ENCODE peak calls at places on chromosomes 11 and 22, in four cellular contexts. S, U, R and N are unnamed samples.

GRCh38 chr11:66203847-66204246 is 64.6 kb upstream of the RAB1B start:
- DNase-seq in U (no peak), R (no peak), S (no peak), N (no peak)

GRCh38 chr11:134995746-134996145 is 583.7 kb upstream of the B3GAT1 start:
- DNase-seq in S (no peak), R (no peak), U (no peak), N (no peak)

GRCh38 chr11:110759972-110760381 is 47.7 kb upstream of the ARHGAP20 start:
- DNase-seq in S (no peak), U (no peak), R (no peak), N (no peak)

GRCh38 chr11:38756537-38756936 is 2158.5 kb upstream of the RAG2 start:
- DNase-seq in U (no peak), S (no peak), R (no peak), N (no peak)

GRCh38 chr11:17528906-17529813 is 15.1 kb downstream of the USH1C start:
- DNase-seq in U (no peak), S (no peak), R (no peak), N (no peak)

GRCh38 chr11:118135796-118136165 is 16.8 kb downstream of the SCN4B start:
- DNase-seq in S (no peak), U (no peak), R (no peak), N (no peak)

GRCh38 chr11:18384157-18384641 is 10.2 kb upstream of the LDHA start:
- DNase-seq in U (peak; percentile 74), S (no peak), R (peak; percentile 22), N (peak; percentile 80)

GRCh38 chr11:2211113-2211971 is 39.7 kb upstream of the TH start:
- DNase-seq in R (no peak), S (no peak), U (no peak), N (peak; percentile 99)

GRCh38 chr11:93216511-93217121 is 18.8 kb upstream of the SLC36A4 start:
- DNase-seq in R (no peak), S (no peak), U (peak; percentile 27), N (no peak)

GRCh38 chr22:46649176-46650077 is 29.2 kb downstream of the GRAMD4 start:
- DNase-seq in U (no peak), S (no peak), R (peak; percentile 47), N (no peak)

GRCh38 chr22:27393371-27393770 is 408.2 kb downstream of the MN1 start:
- DNase-seq in U (no peak), R (no peak), S (no peak), N (no peak)

GRCh38 chr11:109203176-109203575 is 218.8 kb upstream of the C11orf87 start:
- DNase-seq in S (no peak), R (no peak), U (no peak), N (no peak)

GRCh38 chr11:84212467-84213390 is 926.6 kb upstream of the CCDC90B start:
- DNase-seq in U (no peak), S (no peak), R (no peak), N (peak; percentile 27)

GRCh38 chr11:368414-369335 is 624 bp upstream of the B4GALNT4 start:
- DNase-seq in S (peak; percentile 43), R (peak; percentile 83), U (peak; percentile 67), N (peak; percentile 27)
- TF ChIP-seq FOXJ3 in S (no peak), R (no peak), U (no peak), N (no peak)

DNA sequence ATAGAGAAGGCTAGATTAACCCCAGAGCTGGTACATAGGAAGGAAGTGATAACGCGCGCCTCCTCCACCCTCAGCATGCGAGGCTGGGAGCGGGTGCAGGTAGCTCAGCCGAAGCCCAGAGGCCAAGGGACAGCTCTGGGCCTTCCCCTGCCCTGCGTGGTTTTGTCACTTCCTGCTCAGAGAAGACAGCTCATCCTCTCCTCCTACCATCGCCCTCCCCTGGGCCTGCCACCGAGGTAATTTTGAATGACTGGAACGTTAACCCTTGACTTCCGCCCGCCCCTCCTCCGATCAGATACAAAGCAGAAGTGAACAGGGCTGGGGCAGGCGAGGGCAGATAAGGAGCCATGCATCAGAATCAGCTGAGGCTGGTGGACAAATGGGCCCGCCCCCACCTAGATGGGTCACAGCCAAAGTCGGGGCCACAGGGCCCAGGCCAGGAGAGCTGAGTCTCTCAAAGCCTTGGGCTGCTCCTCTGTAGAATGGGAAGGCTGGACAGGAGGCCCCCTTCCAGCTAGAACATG is 1.6 kb downstream of the RAC2 start:
- DNase-seq in R (peak; percentile 80), U (peak; percentile 60), S (no peak), N (no peak)
- TF ChIP-seq FOXJ3 in R (no peak), U (no peak), S (no peak), N (no peak)

DNA sequence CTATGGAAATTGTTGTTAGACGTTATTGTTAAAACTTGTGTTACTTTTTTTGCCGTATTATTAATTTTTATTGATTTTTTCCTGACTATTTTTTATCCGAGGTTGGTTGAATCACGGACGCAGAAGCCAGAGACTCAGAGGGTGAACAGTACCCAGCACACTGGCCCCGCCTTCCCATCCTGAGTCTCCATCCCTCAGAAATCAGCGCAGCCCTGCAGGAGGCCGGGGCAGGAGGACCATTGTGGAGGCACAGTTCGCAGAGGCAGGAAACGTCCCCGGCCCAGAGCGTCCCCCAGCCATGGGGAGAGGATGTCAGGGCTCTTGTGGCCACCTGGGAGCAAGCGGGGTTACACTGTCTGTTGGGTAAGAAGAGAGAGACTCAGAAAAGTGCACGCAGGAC is 843.0 kb downstream of the BRD1 start:
- DNase-seq in R (no peak), U (no peak), S (no peak), N (no peak)
- TF ChIP-seq FOXJ3 in R (no peak), U (no peak), S (no peak), N (no peak)

GRCh38 chr11:11607772-11608171 is 14.0 kb downstream of the GALNT18 start:
- DNase-seq in R (no peak), U (no peak), S (no peak), N (no peak)

GRCh38 chr11:11605181-11605580 is 16.6 kb downstream of the GALNT18 start:
- DNase-seq in R (no peak), S (no peak), U (no peak), N (no peak)

GRCh38 chr11:11604340-11604992 is 17.3 kb downstream of the GALNT18 start:
- DNase-seq in S (no peak), U (no peak), R (no peak), N (no peak)

GRCh38 chr11:11608783-11609232 is 13.0 kb downstream of the GALNT18 start:
- DNase-seq in U (peak; percentile 28), R (no peak), S (no peak), N (no peak)

GRCh38 chr11:11605821-11606450 is 15.9 kb downstream of the GALNT18 start:
- DNase-seq in S (no peak), U (no peak), R (no peak), N (no peak)
- TF ChIP-seq FOXJ3 in S (no peak), U (no peak), R (no peak), N (no peak)

GRCh38 chr22:38863531-38864131 is 8.4 kb downstream of the CBX6 start:
- DNase-seq in R (no peak), S (no peak), U (no peak), N (no peak)

GRCh38 chr22:38866024-38866398 is 6.0 kb downstream of the CBX6 start:
- DNase-seq in U (no peak), S (no peak), R (no peak), N (no peak)

GRCh38 chr22:38865201-38866023 is 6.6 kb downstream of the CBX6 start:
- DNase-seq in U (no peak), S (no peak), R (no peak), N (no peak)

GRCh38 chr22:38862375-38863329 is 9.4 kb downstream of the CBX6 start:
- DNase-seq in U (peak; percentile 60), S (peak; percentile 41), R (peak; percentile 27), N (no peak)

DNA sequence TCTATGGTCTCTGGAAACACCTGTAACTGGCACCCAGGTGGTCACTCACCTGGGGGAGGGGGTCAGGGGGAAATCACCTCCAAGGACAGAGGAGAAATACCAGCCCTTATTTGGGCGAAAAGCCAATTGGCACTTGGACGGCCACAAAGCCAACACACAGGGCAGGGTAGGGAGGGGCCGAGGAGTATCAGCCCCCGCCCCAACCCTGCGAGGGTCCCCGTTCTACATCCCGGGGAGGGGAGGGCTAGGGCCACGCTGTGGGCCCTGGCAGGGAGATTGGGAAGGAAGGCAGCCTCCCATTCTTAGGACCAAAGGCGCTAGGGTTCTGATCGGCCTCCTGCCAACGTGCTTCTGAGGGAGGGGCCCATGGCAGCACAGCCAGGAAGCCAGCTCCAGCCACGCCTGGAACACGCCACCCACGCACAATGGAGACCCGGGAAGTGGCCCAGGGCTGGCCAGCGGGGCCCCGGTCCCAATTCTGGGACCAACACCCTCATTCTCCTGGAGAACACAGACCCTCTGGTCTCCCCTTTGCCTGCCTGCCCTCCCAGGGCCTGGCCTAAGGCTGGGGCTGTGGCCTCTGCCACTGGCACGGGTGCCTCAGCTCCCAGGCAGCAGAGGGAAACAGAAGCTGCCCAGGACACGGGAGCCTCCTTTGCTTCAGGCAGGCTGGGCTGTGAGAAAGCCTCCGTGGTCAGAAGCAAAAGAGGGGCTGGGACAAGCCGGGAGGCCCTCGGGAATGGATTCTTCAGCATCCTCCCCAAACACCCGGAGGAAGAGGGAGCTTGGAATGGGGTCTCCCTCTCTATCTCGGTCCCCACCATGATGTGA is 7.4 kb downstream of the CBX6 start:
- DNase-seq in S (no peak), U (no peak), R (no peak), N (no peak)
- TF ChIP-seq FOXJ3 in S (no peak), U (no peak), R (no peak), N (no peak)

GRCh38 chr22:19478466-19479357 is at the start of gene UFD1:
- DNase-seq in U (peak; percentile 91), R (peak; percentile 99), S (peak; percentile 85), N (peak; percentile 70)
- TF ChIP-seq FOXJ3 in U (no peak), R (no peak), S (no peak), N (no peak)

GRCh38 chr11:76094729-76095128 is 111.6 kb downstream of the WNT11 start:
- DNase-seq in S (no peak), U (no peak), R (no peak), N (no peak)
- TF ChIP-seq FOXJ3 in S (no peak), U (no peak), R (no peak), N (no peak)

GRCh38 chr11:73375830-73376167 is 400 bp upstream of the RELT start:
- DNase-seq in S (no peak), U (no peak), R (no peak), N (no peak)

GRCh38 chr11:73372371-73372993 is 3.7 kb upstream of the RELT start:
- DNase-seq in R (no peak), U (no peak), S (peak; percentile 52), N (peak; percentile 25)

GRCh38 chr11:73376803-73377629 is 817 bp downstream of the RELT start:
- DNase-seq in U (peak; percentile 76), R (peak; percentile 73), S (no peak), N (peak; percentile 54)

GRCh38 chr11:73376168-73376802 is at the start of gene RELT:
- DNase-seq in R (peak; percentile 96), U (peak; percentile 99), S (peak; percentile 93), N (peak; percentile 73)

DNA sequence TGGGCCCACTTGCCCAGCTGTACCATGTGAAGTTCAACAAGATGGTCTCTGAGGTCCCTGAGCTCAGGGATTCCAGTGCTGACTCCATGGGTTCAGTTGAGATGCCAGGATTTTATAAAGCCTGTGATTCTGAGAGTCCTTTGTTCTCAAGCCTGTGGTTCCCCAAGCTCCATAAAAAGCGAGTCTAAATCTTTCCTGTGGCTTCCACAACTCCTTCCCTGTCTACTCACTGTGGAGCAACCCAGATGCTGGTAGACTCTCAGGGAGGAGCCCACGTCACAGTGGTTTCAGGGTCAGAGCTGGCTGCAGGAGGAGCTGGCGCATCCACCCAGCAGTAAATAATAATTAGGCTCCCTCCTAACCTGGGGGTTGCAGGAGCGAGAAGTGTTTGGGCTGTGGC is 2.1 kb upstream of the RELT start:
- DNase-seq in S (no peak), U (no peak), R (no peak), N (no peak)
- TF ChIP-seq FOXJ3 in S (no peak), U (no peak), R (no peak), N (no peak)